ENCODE peak calls at places on chromosomes 7 and 10, in six cellular contexts. I, R, D, Q, M and T are unnamed samples.

GRCh38 chr7:151792011-151792410 is 84.9 kb downstream of the PRKAG2 start:
- DNase-seq in D (no peak), Q (no peak), R (no peak), M (no peak), I (no peak), T (no peak)

GRCh38 chr10:83433705-83434104 is 705.6 kb upstream of the GHITM start:
- DNase-seq in R (no peak), I (no peak), D (no peak), M (no peak), Q (no peak), T (no peak)

GRCh38 chr10:131996508-131997365 is 15.0 kb upstream of the BNIP3 start:
- DNase-seq in M (no peak), Q (no peak), I (peak; percentile 71), R (no peak), D (no peak), T (no peak)

GRCh38 chr10:86614853-86615252 is 39.5 kb upstream of the OPN4 start:
- DNase-seq in I (no peak), D (no peak), Q (no peak), R (no peak), M (no peak), T (no peak)

GRCh38 chr7:100584677-100585510 is 1.0 kb downstream of the LRCH4 start:
- DNase-seq in Q (peak; percentile 78), I (peak; percentile 69), D (peak; percentile 67), M (peak; percentile 91), R (no peak), T (no peak)

GRCh38 chr10:63773962-63774361 is 252.8 kb downstream of the REEP3 start:
- DNase-seq in I (no peak), R (no peak), M (no peak), D (no peak), Q (no peak), T (no peak)

GRCh38 chr7:140058517-140058916 is 4.2 kb downstream of the PARP12 start:
- DNase-seq in D (no peak), R (no peak), Q (no peak), I (no peak), M (no peak), T (no peak)

GRCh38 chr10:110946496-110946895 is 27.1 kb downstream of the SHOC2 start:
- DNase-seq in I (no peak), M (no peak), Q (no peak), D (no peak), R (no peak), T (no peak)

GRCh38 chr10:96685297-96685696 is 35.0 kb downstream of the PIK3AP1 start:
- DNase-seq in I (no peak), D (no peak), M (no peak), R (no peak), Q (no peak), T (no peak)

GRCh38 chr7:30928254-30928872 is 16.7 kb downstream of the AQP1 start:
- DNase-seq in D (peak; percentile 6), Q (peak; percentile 61), M (no peak), R (no peak), I (no peak), T (no peak)

GRCh38 chr10:34743804-34744203 is 71.3 kb downstream of the PARD3 start:
- DNase-seq in D (peak; percentile 69), I (peak; percentile 60), Q (peak; percentile 73), M (no peak), R (no peak), T (peak; percentile 41)

GRCh38 chr7:80661729-80662128 is 23.3 kb downstream of the CD36 start:
- DNase-seq in M (peak; percentile 4), R (no peak), I (no peak), D (no peak), Q (no peak), T (no peak)

GRCh38 chr7:112290065-112290464 is 83.6 kb downstream of the ZNF277 start:
- DNase-seq in R (no peak), D (no peak), I (no peak), M (no peak), Q (no peak), T (no peak)

GRCh38 chr10:93746844-93747284 is 10.9 kb upstream of the LGI1 start:
- DNase-seq in R (no peak), I (no peak), D (no peak), Q (no peak), M (peak; percentile 41), T (peak; percentile 11)

GRCh38 chr7:80900583-80901576 is 18.0 kb downstream of the SEMA3C start:
- DNase-seq in D (no peak), R (no peak), M (no peak), Q (no peak), I (no peak), T (no peak)

GRCh38 chr10:58781873-58782488 is 269.3 kb downstream of the BICC1 start:
- DNase-seq in R (no peak), I (no peak), Q (no peak), D (peak; percentile 36), M (peak; percentile 56), T (peak; percentile 14)

GRCh38 chr7:26857534-26858228 is 6.7 kb downstream of the SKAP2 start:
- DNase-seq in D (peak; percentile 13), Q (peak; percentile 75), R (peak; percentile 4), M (peak; percentile 77), I (no peak), T (no peak)

GRCh38 chr7:48251766-48252165 is 80.5 kb downstream of the ABCA13 start:
- DNase-seq in M (no peak), D (no peak), I (no peak), R (no peak), Q (no peak), T (no peak)

GRCh38 chr7:76512941-76513816 is 2.8 kb downstream of the UPK3B start:
- DNase-seq in D (peak; percentile 87), Q (no peak), I (no peak), M (peak; percentile 70), R (no peak), T (peak; percentile 46)

GRCh38 chr7:99762680-99763327 is 21.2 kb downstream of the CYP3A4 start:
- DNase-seq in M (no peak), Q (peak; percentile 75), D (no peak), R (no peak), I (peak; percentile 37), T (no peak)

GRCh38 chr7:38374507-38374906 is 101.1 kb upstream of the TARP start:
- DNase-seq in I (peak; percentile 40), R (peak; percentile 60), M (peak; percentile 72), D (peak; percentile 59), Q (no peak), T (peak; percentile 66)

GRCh38 chr10:95480901-95481491 is 80.2 kb downstream of the SORBS1 start:
- DNase-seq in R (no peak), Q (no peak), I (no peak), D (no peak), M (no peak), T (no peak)

GRCh38 chr7:4129481-4130122 is 552.5 kb upstream of the FOXK1 start:
- DNase-seq in Q (peak; percentile 62), R (no peak), I (no peak), D (peak; percentile 75), M (no peak), T (no peak)

GRCh38 chr7:1948377-1948796 is 278.3 kb downstream of the ELFN1 start:
- DNase-seq in I (no peak), Q (peak; percentile 73), D (no peak), R (no peak), M (no peak), T (peak; percentile 5)

GRCh38 chr10:130137659-130138478 is 1.7 kb downstream of the GLRX3 start:
- DNase-seq in Q (no peak), I (no peak), M (no peak), R (no peak), D (no peak), T (no peak)

GRCh38 chr7:24718977-24719491 is 38.2 kb downstream of the GSDME start:
- DNase-seq in M (no peak), I (no peak), R (no peak), Q (no peak), D (no peak), T (no peak)

GRCh38 chr10:44958897-44959242 is 732 bp upstream of the RASSF4 start:
- DNase-seq in I (no peak), Q (no peak), R (no peak), M (no peak), D (no peak), T (no peak)

GRCh38 chr10:44961231-44961571 is 1.6 kb downstream of the RASSF4 start:
- DNase-seq in D (no peak), Q (no peak), R (no peak), M (no peak), I (peak; percentile 4), T (no peak)

GRCh38 chr10:44960482-44961230 is 1.1 kb downstream of the RASSF4 start:
- DNase-seq in D (no peak), R (no peak), M (no peak), Q (no peak), I (peak; percentile 18), T (no peak)

GRCh38 chr10:44959243-44960097 is at the start of gene RASSF4:
- DNase-seq in R (peak; percentile 90), M (peak; percentile 96), I (peak; percentile 94), D (peak; percentile 99), Q (peak; percentile 97), T (peak; percentile 93)

DNA sequence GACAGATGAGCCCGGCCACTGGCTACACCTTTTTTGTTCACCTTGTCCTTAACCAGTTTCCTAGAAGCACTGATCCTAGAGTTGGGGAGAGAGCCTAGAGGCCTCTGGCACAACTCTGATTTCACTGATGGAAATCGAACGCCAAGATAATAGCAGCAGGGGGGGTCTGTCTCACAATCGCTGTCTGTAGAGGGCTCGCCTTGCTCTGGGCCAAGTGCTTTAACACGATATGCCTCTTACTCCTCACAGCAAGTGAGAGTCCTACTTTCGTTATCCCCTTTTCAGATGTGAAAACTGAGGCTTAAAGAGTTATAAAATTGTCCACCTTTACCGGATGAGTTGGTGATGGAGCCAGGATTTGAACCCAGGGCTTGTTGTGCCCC is 487 bp downstream of the RASSF4 start:
- DNase-seq in I (no peak), Q (no peak), D (no peak), M (peak; percentile 46), R (no peak), T (no peak)
- H3K4me1 ChIP-seq in I (peaks cover 87% of the 10 kb centered on the region), Q (peaks cover 7% of the 10 kb centered on the region), D (peaks cover 19% of the 10 kb centered on the region), M (peaks cover 47% of the 10 kb centered on the region), R (peaks cover 7% of the 10 kb centered on the region), T (peaks cover 12% of the 10 kb centered on the region)

DNA sequence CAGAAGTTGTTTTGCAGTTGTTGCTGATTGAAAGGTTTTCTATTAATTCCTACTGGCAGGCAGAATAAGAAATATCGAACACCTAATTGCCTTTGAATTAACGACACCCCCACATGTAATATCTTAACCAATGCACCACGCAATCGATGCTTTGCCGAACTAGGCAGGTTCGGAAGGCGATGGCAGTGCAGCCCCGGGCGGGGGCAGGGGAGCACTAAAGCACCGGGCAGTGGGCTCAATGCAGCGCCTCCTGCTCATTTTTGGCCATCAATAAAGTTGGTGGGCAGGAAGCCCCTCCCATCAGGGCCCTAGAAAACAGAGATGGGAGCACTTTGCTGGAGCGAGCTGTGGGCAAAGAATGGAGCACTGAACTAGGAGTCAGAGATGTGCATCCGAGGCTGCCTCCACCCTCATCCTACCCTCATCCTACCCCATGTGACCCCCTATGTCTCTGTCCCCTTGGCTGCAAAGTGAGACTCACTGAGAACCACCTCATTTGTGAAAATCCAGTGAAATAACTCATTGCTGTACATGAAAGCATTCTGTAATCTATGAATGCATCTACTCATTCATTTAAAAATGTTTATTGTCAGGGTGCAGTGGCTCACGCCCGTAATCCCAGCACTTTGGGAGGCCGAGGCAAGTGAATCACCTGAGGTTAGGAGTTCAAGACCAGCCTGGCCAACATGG is 19.6 kb upstream of the CHST15 start:
- DNase-seq in D (no peak), Q (no peak), M (no peak), I (no peak), R (no peak), T (no peak)
- H3K4me1 ChIP-seq in D (no peaks in the 10 kb centered on the region), Q (no peaks in the 10 kb centered on the region), M (no peaks in the 10 kb centered on the region), I (peaks cover 14% of the 10 kb centered on the region), R (no peaks in the 10 kb centered on the region), T (peaks cover 8% of the 10 kb centered on the region)

GRCh38 chr7:89023146-89023545 is 227.6 kb upstream of the TEX47 start:
- DNase-seq in Q (no peak), R (no peak), I (no peak), M (no peak), D (no peak), T (no peak)
- H3K4me1 ChIP-seq in Q (no peaks in the 10 kb centered on the region), R (no peaks in the 10 kb centered on the region), I (no peaks in the 10 kb centered on the region), M (no peaks in the 10 kb centered on the region), D (no peaks in the 10 kb centered on the region), T (no peaks in the 10 kb centered on the region)

GRCh38 chr10:75646218-75646915 is 214.9 kb downstream of the LRMDA start:
- DNase-seq in D (no peak), M (no peak), Q (no peak), R (no peak), I (no peak), T (no peak)
- H3K4me1 ChIP-seq in D (no peaks in the 10 kb centered on the region), M (peaks cover 12% of the 10 kb centered on the region), Q (no peaks in the 10 kb centered on the region), R (no peaks in the 10 kb centered on the region), I (peaks cover 5% of the 10 kb centered on the region), T (peaks cover 10% of the 10 kb centered on the region)